ENCODE peak calls at places on chromosome 15, in eight cellular contexts. Y is ascending aorta, R is AG04450, N is spleen, M is mammary epithelial cell, P is HCT116, H is brain microvascular endothelial cell, V is WERI-Rb-1. D is an unnamed sample.

GRCh38 chr15:50145451-50145872 is 26.4 kb upstream of the ATP8B4 start:
- DNase-seq in Y (no peak), R (peak), N (no peak), M (peak), P (peak), H (peak), V (no peak), D (peak)

GRCh38 chr15:39438795-39439577 is 141.9 kb upstream of the THBS1 start:
- DNase-seq in Y (no peak), R (no peak), N (no peak), M (no peak), P (no peak), H (peak), V (no peak), D (peak)

GRCh38 chr15:71203573-71204444 is 88.5 kb downstream of the THSD4 start:
- DNase-seq in Y (no peak), R (no peak), N (no peak), M (no peak), P (no peak), H (peak), V (no peak), D (no peak)

GRCh38 chr15:67189326-67190051 is 65.0 kb downstream of the AAGAB start:
- DNase-seq in Y (peak), R (no peak), N (peak), M (no peak), P (no peak), H (peak), V (no peak), D (no peak)

GRCh38 chr15:55799287-55800212 is 56.6 kb upstream of the PRTG start:
- DNase-seq in Y (no peak), R (no peak), N (no peak), M (no peak), P (peak), H (peak), V (peak), D (peak)

GRCh38 chr15:95262866-95263564 is 1031.7 kb downstream of the MCTP2 start:
- DNase-seq in Y (no peak), R (no peak), N (no peak), M (no peak), P (no peak), H (peak), V (no peak), D (no peak)

GRCh38 chr15:78540955-78541743 is 905 bp downstream of the PSMA4 start:
- DNase-seq in Y (no peak), R (no peak), N (no peak), M (peak), P (no peak), H (no peak), V (no peak), D (peak)

GRCh38 chr15:33580526-33580925 is 269.8 kb downstream of the RYR3 start:
- DNase-seq in Y (no peak), R (no peak), N (no peak), M (peak), P (no peak), H (no peak), V (no peak), D (no peak)

GRCh38 chr15:71748327-71748726 is 62.0 kb upstream of the NR2E3 start:
- DNase-seq in Y (no peak), R (no peak), N (no peak), M (peak), P (peak), H (peak), V (no peak), D (peak)

DNA sequence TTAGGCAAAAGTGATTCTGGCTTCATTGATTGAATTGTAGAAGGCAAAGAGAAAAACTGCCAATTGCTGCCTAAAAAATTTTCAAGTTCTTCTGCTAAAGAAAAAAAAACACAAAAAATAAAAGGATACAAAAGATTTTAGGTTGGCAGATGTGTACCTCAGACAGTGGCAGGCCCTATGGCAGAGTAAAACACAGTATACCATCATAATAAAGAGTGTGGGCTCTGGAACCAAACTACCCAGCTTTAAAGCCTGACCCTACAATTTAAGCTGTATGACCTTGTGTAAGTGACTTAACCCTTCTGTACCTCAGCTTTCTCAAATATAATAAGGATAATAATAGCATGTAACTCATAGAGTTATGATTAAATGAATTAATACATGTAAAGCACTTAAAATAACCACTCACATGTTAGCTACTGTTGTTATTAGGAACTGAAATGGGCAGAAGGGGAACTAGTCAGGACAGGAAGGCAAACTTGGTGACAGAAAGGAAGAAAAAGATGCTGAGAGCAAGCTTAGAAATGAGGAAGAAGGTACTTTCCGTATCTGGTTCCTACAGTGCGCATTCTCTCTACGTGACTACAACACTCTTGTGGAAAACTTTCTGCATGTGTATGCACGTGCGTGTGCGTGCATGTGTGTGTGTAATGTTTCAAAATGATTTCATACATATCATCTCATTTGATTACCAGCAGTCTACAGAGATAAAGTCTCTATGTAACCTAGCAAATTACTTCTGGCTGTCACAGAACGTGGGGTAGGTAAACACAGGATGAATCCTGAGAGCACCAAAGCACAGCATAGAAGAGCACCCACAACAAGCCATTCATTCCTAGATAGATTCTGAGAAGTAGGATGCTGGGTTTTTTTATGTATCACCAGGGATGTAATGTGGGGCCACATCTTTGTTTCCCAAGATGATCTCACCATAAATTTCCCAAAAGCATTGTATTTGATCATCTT is 13.7 kb upstream of the GATM start:
- DNase-seq in Y (no peak), R (no peak), N (no peak), M (no peak), P (no peak), H (no peak), V (no peak), D (no peak)
- H3K27ac ChIP-seq in Y (no peak), R (no peak), N (peak), M (no peak), P (no peak), H (no peak), V (no peak), D (no peak)

GRCh38 chr15:74240897-74241614 is 4.9 kb downstream of the CCDC33 start:
- DNase-seq in Y (no peak), R (no peak), N (no peak), M (no peak), P (no peak), H (no peak), V (no peak), D (no peak)

GRCh38 chr15:74242296-74242929 is 6.3 kb downstream of the CCDC33 start:
- DNase-seq in Y (no peak), R (no peak), N (peak), M (no peak), P (peak), H (peak), V (peak), D (no peak)

GRCh38 chr15:74238984-74239645 is 3.0 kb downstream of the CCDC33 start:
- DNase-seq in Y (no peak), R (no peak), N (no peak), M (no peak), P (no peak), H (no peak), V (no peak), D (no peak)

GRCh38 chr15:74243431-74243830 is 7.3 kb downstream of the CCDC33 start:
- DNase-seq in Y (no peak), R (no peak), N (no peak), M (no peak), P (no peak), H (no peak), V (peak), D (no peak)

DNA sequence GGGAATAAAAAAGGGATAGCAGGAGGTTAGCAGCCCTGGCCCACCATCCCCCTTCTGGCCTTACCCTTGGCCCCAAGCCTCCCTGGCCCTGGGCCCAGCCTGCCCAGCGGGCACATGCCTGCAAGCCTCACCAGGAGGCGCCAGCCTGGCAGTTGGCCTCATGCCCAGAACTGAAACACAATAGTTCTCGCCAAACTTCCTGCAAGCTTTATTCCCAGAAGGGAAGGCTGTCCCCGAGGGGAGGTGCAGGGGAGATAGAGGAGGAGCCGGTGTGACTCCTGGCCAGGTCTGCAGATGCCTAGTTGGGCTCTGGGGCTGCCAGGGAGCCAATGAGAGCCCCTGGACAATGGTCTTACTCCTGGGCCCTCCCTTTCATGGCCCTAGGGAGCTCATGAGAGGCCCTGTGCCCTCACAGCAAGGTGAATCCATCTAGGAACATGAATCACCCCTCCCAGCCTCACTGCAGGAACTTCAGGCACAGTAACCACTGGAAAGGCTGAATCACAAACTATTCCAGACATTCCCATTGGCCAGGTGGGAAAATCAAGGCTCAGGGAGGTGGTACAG is 4.0 kb downstream of the CCDC33 start:
- DNase-seq in Y (peak), R (no peak), N (peak), M (peak), P (peak), H (peak), V (no peak), D (peak)
- TF ChIP-seq CTCF in Y (peak), R (peak), N (peak), M (peak), P (peak), H (peak), V (peak), D (no peak)

GRCh38 chr15:42345502-42345901 is 13.8 kb upstream of the CAPN3 start:
- DNase-seq in Y (no peak), R (no peak), N (no peak), M (no peak), P (no peak), H (no peak), V (no peak), D (no peak)

GRCh38 chr15:42349178-42349577 is 10.1 kb upstream of the CAPN3 start:
- DNase-seq in Y (no peak), R (no peak), N (no peak), M (no peak), P (no peak), H (peak), V (no peak), D (no peak)

GRCh38 chr15:42344763-42345162 is 14.5 kb upstream of the CAPN3 start:
- DNase-seq in Y (no peak), R (no peak), N (no peak), M (peak), P (no peak), H (peak), V (no peak), D (no peak)

GRCh38 chr15:42352401-42352800 is 6.9 kb upstream of the CAPN3 start:
- DNase-seq in Y (no peak), R (no peak), N (no peak), M (no peak), P (no peak), H (no peak), V (no peak), D (no peak)

DNA sequence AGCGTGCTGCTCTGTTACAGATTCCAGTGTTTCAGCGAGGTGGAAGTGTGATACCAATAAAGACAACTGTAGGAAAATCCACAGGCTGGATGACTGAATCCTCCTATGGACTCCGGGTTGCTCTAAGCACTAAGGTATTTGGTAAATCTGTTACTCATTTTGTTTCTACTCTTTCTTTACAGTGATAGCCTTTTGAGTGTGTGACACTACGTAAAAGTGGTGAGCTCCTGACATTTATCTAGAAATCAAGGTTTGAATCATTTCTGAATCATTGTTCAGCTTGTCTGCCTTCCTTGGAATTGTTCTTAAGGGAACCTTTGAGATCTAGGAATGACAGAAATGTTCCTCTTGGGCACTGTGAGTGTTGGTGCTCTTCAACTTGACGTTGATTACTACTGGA is 11.2 kb upstream of the CAPN3 start:
- DNase-seq in Y (no peak), R (no peak), N (no peak), M (peak), P (no peak), H (peak), V (no peak), D (no peak)
- H3K27ac ChIP-seq in Y (no peak), R (peak), N (no peak), M (no peak), P (no peak), H (peak), V (no peak), D (no peak)

GRCh38 chr15:64340355-64340754 is 15.6 kb downstream of the CSNK1G1 start:
- DNase-seq in Y (no peak), R (no peak), N (no peak), M (no peak), P (no peak), H (no peak), V (no peak), D (no peak)
- TF ChIP-seq CTCF in Y (no peak), R (no peak), N (no peak), M (no peak), P (no peak), H (no peak), V (no peak), D (no peak)

GRCh38 chr15:75573643-75574384 is 5.3 kb downstream of the PTPN9 start:
- DNase-seq in Y (no peak), R (no peak), N (no peak), M (no peak), P (no peak), H (no peak), V (no peak), D (no peak)
- H3K27ac ChIP-seq in Y (no peak), R (no peak), N (peak), M (no peak), P (no peak), H (no peak), V (no peak), D (no peak)

GRCh38 chr15:68619303-68619698 is 40.5 kb downstream of the CORO2B start:
- DNase-seq in Y (no peak), R (no peak), N (no peak), M (no peak), P (no peak), H (no peak), V (no peak), D (no peak)
- TF ChIP-seq CTCF in Y (no peak), R (no peak), N (no peak), M (no peak), P (no peak), H (no peak), V (no peak), D (no peak)

DNA sequence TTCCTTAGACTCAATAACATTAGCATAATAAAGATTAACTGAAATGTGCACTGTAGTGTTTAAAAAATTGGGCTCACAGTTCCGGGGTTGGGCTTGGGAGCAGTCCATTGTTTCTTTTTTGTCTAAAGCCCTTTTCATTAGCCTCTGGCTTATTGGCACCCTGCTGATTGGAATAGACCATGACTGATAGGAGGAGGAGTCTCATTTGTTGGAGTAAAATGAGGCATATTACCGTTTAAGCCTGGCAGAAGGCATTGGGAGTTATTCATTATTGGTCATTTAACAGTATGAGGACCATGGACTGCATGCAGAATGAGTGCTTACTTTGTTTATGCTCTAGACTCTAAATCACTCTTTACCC is 139.0 kb upstream of the CGNL1 start:
- DNase-seq in Y (no peak), R (no peak), N (no peak), M (no peak), P (no peak), H (no peak), V (no peak), D (no peak)
- H3K27ac ChIP-seq in Y (no peak), R (no peak), N (no peak), M (no peak), P (no peak), H (no peak), V (no peak), D (no peak)

GRCh38 chr15:68729789-68730201 is 90.9 kb downstream of the ANP32A start:
- DNase-seq in Y (no peak), R (no peak), N (no peak), M (no peak), P (no peak), H (no peak), V (no peak), D (no peak)

GRCh38 chr15:68733666-68734065 is 87.0 kb downstream of the ANP32A start:
- DNase-seq in Y (no peak), R (no peak), N (no peak), M (no peak), P (no peak), H (no peak), V (no peak), D (no peak)

GRCh38 chr15:68732451-68732850 is 88.2 kb downstream of the ANP32A start:
- DNase-seq in Y (no peak), R (no peak), N (no peak), M (no peak), P (no peak), H (no peak), V (peak), D (no peak)

GRCh38 chr15:68731318-68731897 is 89.3 kb downstream of the ANP32A start:
- DNase-seq in Y (no peak), R (no peak), N (no peak), M (no peak), P (no peak), H (no peak), V (peak), D (peak)

DNA sequence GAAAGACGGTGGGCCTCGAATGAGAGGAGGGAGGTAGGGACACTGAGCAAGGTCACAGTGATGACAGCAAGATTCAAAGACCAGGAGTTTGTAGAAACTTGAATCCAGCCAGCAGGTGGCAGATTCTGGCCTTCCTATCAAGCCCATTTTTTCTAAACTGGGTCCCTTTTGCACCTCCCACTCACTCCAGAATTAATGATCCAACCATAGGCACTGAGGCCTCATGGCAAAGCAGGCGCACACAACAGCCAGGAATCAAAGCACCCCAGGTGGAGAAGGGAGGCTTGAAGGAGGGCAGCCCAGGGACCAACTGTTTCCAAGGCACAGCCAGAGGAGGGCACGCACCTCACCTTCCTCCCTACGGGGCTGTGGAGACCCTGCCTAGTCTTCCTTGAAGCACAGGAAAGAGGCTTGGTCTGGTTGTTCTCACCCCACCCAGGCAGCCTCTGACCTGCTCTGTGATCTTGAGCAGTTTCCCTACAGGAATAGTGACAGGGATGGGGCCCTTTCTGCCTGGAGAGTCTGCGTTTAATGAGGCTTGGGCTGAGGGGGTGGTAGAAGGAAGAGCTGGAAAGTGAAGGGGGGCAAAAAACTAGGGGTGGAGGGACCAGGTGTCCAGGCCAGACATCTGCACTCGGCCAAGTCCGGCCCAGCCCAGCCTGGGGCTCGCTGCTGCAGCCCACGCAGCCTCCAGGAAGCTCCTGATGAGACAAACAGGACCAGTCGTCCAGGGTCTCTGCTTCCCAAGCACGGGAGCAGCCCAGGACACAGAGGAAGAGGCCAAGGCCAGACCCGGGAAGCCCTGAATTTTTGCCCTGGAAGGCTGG is 90.0 kb downstream of the ANP32A start:
- DNase-seq in Y (no peak), R (no peak), N (no peak), M (peak), P (peak), H (peak), V (peak), D (peak)
- TF ChIP-seq CTCF in Y (peak), R (peak), N (peak), M (no peak), P (peak), H (peak), V (peak), D (no peak)

GRCh38 chr15:100918690-100919480 is at the start of gene LRRK1:
- DNase-seq in Y (no peak), R (no peak), N (peak), M (peak), P (no peak), H (peak), V (peak), D (peak)
- H3K27ac ChIP-seq in Y (peak), R (peak), N (peak), M (peak), P (peak), H (peak), V (peak), D (peak)

DNA sequence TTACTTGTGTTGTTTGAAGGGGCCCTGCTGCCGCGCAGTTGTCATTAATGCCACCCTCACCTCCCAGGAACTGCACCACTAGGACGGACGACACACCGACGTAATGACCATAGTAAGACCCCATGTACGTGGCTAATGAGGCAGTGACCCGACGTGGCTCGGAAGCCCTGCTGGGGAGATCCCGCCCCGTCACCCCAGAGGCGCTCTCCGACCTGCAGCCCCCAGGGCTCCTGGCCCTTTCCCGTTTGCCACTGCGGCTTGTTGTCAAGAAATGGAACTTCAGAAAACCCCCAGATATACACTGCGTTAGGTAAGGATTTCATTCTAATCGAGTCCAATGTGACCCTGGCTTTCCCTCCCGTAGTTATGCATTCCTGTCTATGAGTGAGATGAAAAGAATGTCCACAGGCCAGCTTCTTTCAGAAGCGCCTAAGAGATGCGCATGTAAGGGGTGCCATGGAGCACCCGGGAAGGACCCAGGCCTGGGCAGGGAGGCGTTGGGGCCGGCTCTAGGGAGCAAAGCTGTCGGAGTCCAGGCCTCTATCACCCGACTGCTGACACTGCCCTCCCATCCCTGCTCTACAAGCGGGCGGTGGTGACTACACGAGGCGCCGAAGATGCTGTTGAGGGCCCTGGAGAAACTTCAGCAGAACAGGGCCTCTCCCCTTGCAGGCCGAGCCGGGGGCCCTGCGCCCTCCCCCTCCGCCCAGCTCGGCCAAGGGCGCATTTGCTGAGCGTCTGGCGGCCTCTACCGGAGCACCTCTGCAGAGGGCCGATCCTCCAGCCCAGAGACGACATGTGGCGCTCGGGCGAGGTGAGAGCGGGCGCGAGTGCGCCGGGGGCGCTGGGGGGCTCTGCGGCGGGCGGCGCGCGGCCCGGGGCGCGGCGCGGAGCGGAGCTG is at the start of gene GABRA5:
- DNase-seq in Y (no peak), R (no peak), N (no peak), M (no peak), P (no peak), H (peak), V (peak), D (no peak)
- TF ChIP-seq CTCF in Y (no peak), R (peak), N (no peak), M (no peak), P (no peak), H (peak), V (peak), D (no peak)

D was measured in RWPE1.